ENCODE peak calls at places on chromosomes 3 and 15, in eight cellular contexts. N is NCI-H345, Z is SW 1271, E is neuronal stem cell, K is fibroblast of lung, B is uterus, I is GM12864, U is Calu3. C is an unnamed sample.

GRCh38 chr3:171001957-171002694 is 24.4 kb downstream of the SLC2A2 start:
- DNase-seq in N (no peak), Z (no peak), E (no peak), K (peak), B (no peak), I (no peak), U (peak), C (no peak)

GRCh38 chr15:52483712-52484111 is 45.0 kb downstream of the MYO5A start:
- DNase-seq in N (no peak), Z (no peak), E (no peak), K (peak), B (no peak), I (no peak), U (no peak), C (no peak)

GRCh38 chr3:149528344-149528657 is 53.8 kb downstream of the TM4SF4 start:
- DNase-seq in N (no peak), Z (no peak), E (no peak), K (no peak), B (no peak), I (no peak), U (no peak), C (no peak)

GRCh38 chr3:188241072-188241471 is 87.1 kb downstream of the LPP start:
- DNase-seq in N (no peak), Z (no peak), E (no peak), K (peak), B (no peak), I (no peak), U (no peak), C (no peak)

GRCh38 chr3:16810593-16811367 is 74.0 kb upstream of the PLCL2 start:
- DNase-seq in N (peak), Z (no peak), E (no peak), K (peak), B (no peak), I (no peak), U (no peak), C (no peak)

GRCh38 chr3:194489736-194490612 is 3.2 kb upstream of the ATP13A3 start:
- DNase-seq in N (no peak), Z (no peak), E (no peak), K (peak), B (no peak), I (peak), U (no peak), C (no peak)

GRCh38 chr15:100918034-100918689 is 995 bp upstream of the LRRK1 start:
- DNase-seq in N (peak), Z (peak), E (peak), K (peak), B (peak), I (no peak), U (peak), C (peak)

GRCh38 chr3:120448707-120449650 is 1.8 kb downstream of the FSTL1 start:
- DNase-seq in N (no peak), Z (no peak), E (no peak), K (peak), B (peak), I (no peak), U (no peak), C (no peak)

GRCh38 chr3:30206051-30206450 is 400.4 kb upstream of the TGFBR2 start:
- DNase-seq in N (no peak), Z (no peak), E (no peak), K (no peak), B (no peak), I (no peak), U (no peak), C (no peak)

GRCh38 chr15:49297584-49297983 is 125.5 kb upstream of the FGF7 start:
- DNase-seq in N (no peak), Z (no peak), E (no peak), K (no peak), B (no peak), I (no peak), U (no peak), C (no peak)

GRCh38 chr3:138867996-138868395 is 33.3 kb upstream of the PIK3CB start:
- DNase-seq in N (no peak), Z (peak), E (no peak), K (peak), B (no peak), I (no peak), U (no peak), C (no peak)

GRCh38 chr3:8319935-8320634 is 181.5 kb upstream of the LMCD1 start:
- DNase-seq in N (no peak), Z (peak), E (no peak), K (peak), B (no peak), I (no peak), U (no peak), C (no peak)

GRCh38 chr15:62135532-62136134 is 29.5 kb downstream of the C2CD4B start:
- DNase-seq in N (no peak), Z (no peak), E (no peak), K (peak), B (peak), I (no peak), U (peak), C (no peak)

GRCh38 chr3:110550511-110550910 is 521.1 kb upstream of the NECTIN3 start:
- DNase-seq in N (no peak), Z (no peak), E (no peak), K (no peak), B (no peak), I (no peak), U (no peak), C (no peak)

GRCh38 chr15:34056921-34057320 is 17.9 kb upstream of the AVEN start:
- DNase-seq in N (no peak), Z (no peak), E (no peak), K (peak), B (no peak), I (no peak), U (no peak), C (no peak)